ENCODE peak calls at places on chromosomes 13 and 19, in nine cellular contexts. I is HT1080; H is GM12891; F is amniotic stem cell; D is ELR; C is activated CD4-positive, alpha-beta T cell treated with anti-CD3 and anti-CD28 coated beads, Interleukin-2, amount 50 U/mL, for 48 hours; Z is Caki2; L is NCI-H1436; S is kidney tubule cell. M is an unnamed sample.
A peak's percentile ranks its signal among the peaks of the same experiment; 100 is the strongest.

GRCh38 chr13:48819889-48820288 is 155.8 kb upstream of the FNDC3A start:
- DNase-seq in H (no peak), Z (no peak), S (peak; percentile 15), I (no peak), F (no peak), C (no peak), L (no peak), D (no peak), M (no peak)

GRCh38 chr19:47110521-47111080 is 3.0 kb downstream of the ZC3H4 start:
- DNase-seq in Z (no peak), H (no peak), L (peak; percentile 33), F (no peak), S (peak; percentile 45), C (peak; percentile 39), D (peak; percentile 32), I (no peak), M (no peak)

GRCh38 chr19:33373701-33374405 is at the start of gene CEBPG:
- DNase-seq in D (peak; percentile 61), Z (peak; percentile 44), F (peak; percentile 30), L (peak; percentile 52), H (peak; percentile 63), S (peak; percentile 55), I (no peak), C (peak; percentile 44), M (peak; percentile 69)

GRCh38 chr19:45103200-45103624 is 10.2 kb downstream of the PPP1R37 start:
- DNase-seq in H (no peak), S (no peak), I (no peak), L (no peak), C (peak; percentile 33), D (no peak), Z (no peak), F (no peak), M (no peak)

GRCh38 chr19:10454267-10454666 is 33.9 kb downstream of the PDE4A start:
- DNase-seq in C (no peak), D (peak; percentile 55), I (no peak), F (no peak), Z (no peak), S (no peak), H (peak; percentile 43), L (peak; percentile 70), M (no peak)

GRCh38 chr19:30722801-30723200 is 350.6 kb downstream of the ZNF536 start:
- DNase-seq in I (no peak), S (no peak), Z (no peak), F (no peak), C (no peak), D (no peak), L (no peak), H (no peak), M (no peak)

GRCh38 chr19:51712461-51713081 is 11.2 kb downstream of the HAS1 start:
- DNase-seq in L (peak; percentile 57), S (peak; percentile 61), I (peak; percentile 33), C (no peak), F (no peak), H (no peak), Z (no peak), D (peak; percentile 75), M (peak; percentile 35)

GRCh38 chr13:94054159-94054558 is 425.3 kb downstream of the DCT start:
- DNase-seq in F (no peak), L (no peak), C (no peak), I (no peak), S (peak; percentile 3), D (no peak), H (no peak), Z (no peak), M (no peak)

GRCh38 chr13:99045396-99045795 is 67.5 kb upstream of the DOCK9 start:
- DNase-seq in C (no peak), S (no peak), D (no peak), I (no peak), F (no peak), Z (no peak), H (no peak), L (no peak), M (no peak)

GRCh38 chr19:43723588-43723987 is 7.7 kb downstream of the IRGC start:
- DNase-seq in F (no peak), H (no peak), S (no peak), L (no peak), C (no peak), Z (no peak), I (peak; percentile 24), D (peak; percentile 50), M (no peak)

GRCh38 chr19:13019330-13019729 is 24.1 kb downstream of the NFIX start:
- DNase-seq in H (no peak), Z (no peak), L (no peak), D (no peak), I (no peak), F (no peak), C (no peak), S (no peak), M (peak; percentile 33)

GRCh38 chr13:23069571-23069970 is 111.2 kb upstream of the SGCG start:
- DNase-seq in I (peak; percentile 36), Z (no peak), C (no peak), S (peak; percentile 52), H (no peak), D (peak; percentile 43), L (no peak), F (peak; percentile 41), M (peak; percentile 84)

GRCh38 chr13:45205124-45205523 is 4.3 kb upstream of the KCTD4 start:
- DNase-seq in H (no peak), S (no peak), I (peak; percentile 40), Z (no peak), D (no peak), F (no peak), L (no peak), C (no peak), M (no peak)

GRCh38 chr13:50365300-50365682 is 350.0 kb downstream of the KCNRG start:
- DNase-seq in S (peak; percentile 68), H (no peak), C (no peak), F (no peak), L (no peak), Z (peak; percentile 19), I (peak; percentile 75), D (peak; percentile 10), M (no peak)

GRCh38 chr13:50320297-50320862 is 305.1 kb downstream of the KCNRG start:
- DNase-seq in C (no peak), Z (peak; percentile 33), L (no peak), D (peak; percentile 82), H (no peak), F (no peak), I (peak; percentile 48), S (peak; percentile 76), M (peak; percentile 62)

GRCh38 chr19:7394728-7395359 is 46.1 kb downstream of the ARHGEF18 start:
- DNase-seq in S (peak; percentile 89), Z (peak; percentile 72), C (peak; percentile 82), L (peak; percentile 76), F (peak; percentile 67), I (peak; percentile 82), H (peak; percentile 94), D (peak; percentile 92), M (peak; percentile 87)

GRCh38 chr19:48381178-48381950 is 10.0 kb downstream of the KDELR1 start:
- DNase-seq in C (no peak), H (no peak), L (no peak), D (no peak), S (no peak), Z (no peak), F (no peak), I (no peak), M (no peak)

GRCh38 chr13:65188691-65189090 is 2041.4 kb downstream of the PCDH9 start:
- DNase-seq in S (no peak), F (no peak), D (no peak), Z (no peak), L (no peak), C (no peak), H (no peak), I (no peak), M (no peak)

GRCh38 chr19:29372461-29372860 is 153.3 kb upstream of the VSTM2B start:
- DNase-seq in S (no peak), H (no peak), Z (no peak), L (no peak), C (no peak), D (no peak), F (no peak), I (no peak), M (no peak)

GRCh38 chr19:1847684-1848398 is 442 bp downstream of the REXO1 start:
- DNase-seq in I (peak; percentile 47), F (no peak), S (peak; percentile 63), C (peak; percentile 41), D (peak; percentile 75), Z (no peak), H (no peak), L (no peak), M (peak; percentile 36)